ENCODE peak calls at places on chromosomes 11 and 22, in ten cellular contexts. One of them, this sample, is unnamed.

GRCh38 chr11:110491577-110492352 is 62.0 kb downstream of the FDX1 start:
- DNase-seq in CD4-positive, CD25-positive, alpha-beta regulatory T cell: no peak
- DNase-seq in heart right ventricle: no peak
- DNase-seq in CD8-positive, alpha-beta memory T cell: no peak
- DNase-seq in endodermal cell: peak
- DNase-seq in dorsolateral prefrontal cortex: no peak
- DNase-seq in coronary artery: no peak
- DNase-seq in AG04450: no peak
- DNase-seq in IMR-90: no peak
- DNase-seq in uterus: no peak
- DNase-seq in this sample: no peak

GRCh38 chr22:21832291-21833290 is 34.9 kb downstream of the MAPK1 start:
- DNase-seq in CD8-positive, alpha-beta memory T cell: no peak
- DNase-seq in dorsolateral prefrontal cortex: no peak
- DNase-seq in heart right ventricle: no peak
- DNase-seq in endodermal cell: peak
- DNase-seq in AG04450: no peak
- DNase-seq in CD4-positive, CD25-positive, alpha-beta regulatory T cell: no peak
- DNase-seq in coronary artery: no peak
- DNase-seq in IMR-90: peak
- DNase-seq in uterus: no peak
- DNase-seq in this sample: no peak

GRCh38 chr11:3220521-3221407 is 2.2 kb upstream of the MRGPRG start:
- DNase-seq in heart right ventricle: peak
- DNase-seq in CD8-positive, alpha-beta memory T cell: no peak
- DNase-seq in endodermal cell: peak
- DNase-seq in uterus: no peak
- DNase-seq in IMR-90: no peak
- DNase-seq in coronary artery: peak
- DNase-seq in CD4-positive, CD25-positive, alpha-beta regulatory T cell: no peak
- DNase-seq in AG04450: no peak
- DNase-seq in dorsolateral prefrontal cortex: no peak
- DNase-seq in this sample: no peak

GRCh38 chr11:86212212-86212611 is 32.3 kb upstream of the EED start:
- DNase-seq in endodermal cell: no peak
- DNase-seq in CD8-positive, alpha-beta memory T cell: no peak
- DNase-seq in AG04450: no peak
- DNase-seq in dorsolateral prefrontal cortex: no peak
- DNase-seq in CD4-positive, CD25-positive, alpha-beta regulatory T cell: no peak
- DNase-seq in coronary artery: no peak
- DNase-seq in heart right ventricle: no peak
- DNase-seq in IMR-90: peak
- DNase-seq in uterus: no peak
- DNase-seq in this sample: no peak

GRCh38 chr11:18669211-18669593 is 29.4 kb upstream of the TMEM86A start:
- DNase-seq in endodermal cell: no peak
- DNase-seq in coronary artery: no peak
- DNase-seq in uterus: no peak
- DNase-seq in heart right ventricle: no peak
- DNase-seq in AG04450: no peak
- DNase-seq in CD4-positive, CD25-positive, alpha-beta regulatory T cell: no peak
- DNase-seq in dorsolateral prefrontal cortex: no peak
- DNase-seq in IMR-90: no peak
- DNase-seq in CD8-positive, alpha-beta memory T cell: no peak
- DNase-seq in this sample: no peak

GRCh38 chr11:77883775-77884174 is 62.8 kb downstream of the AAMDC start:
- DNase-seq in IMR-90: peak
- DNase-seq in AG04450: peak
- DNase-seq in CD8-positive, alpha-beta memory T cell: no peak
- DNase-seq in coronary artery: no peak
- DNase-seq in endodermal cell: no peak
- DNase-seq in dorsolateral prefrontal cortex: no peak
- DNase-seq in heart right ventricle: no peak
- DNase-seq in CD4-positive, CD25-positive, alpha-beta regulatory T cell: no peak
- DNase-seq in uterus: no peak
- DNase-seq in this sample: no peak

GRCh38 chr11:125128450-125128849 is 17.0 kb upstream of the TMEM218 start:
- DNase-seq in dorsolateral prefrontal cortex: no peak
- DNase-seq in endodermal cell: no peak
- DNase-seq in CD4-positive, CD25-positive, alpha-beta regulatory T cell: no peak
- DNase-seq in heart right ventricle: no peak
- DNase-seq in IMR-90: peak
- DNase-seq in uterus: no peak
- DNase-seq in coronary artery: no peak
- DNase-seq in AG04450: peak
- DNase-seq in CD8-positive, alpha-beta memory T cell: no peak
- DNase-seq in this sample: no peak

GRCh38 chr11:61516675-61517516 is 8.3 kb downstream of the LRRC10B start:
- DNase-seq in CD8-positive, alpha-beta memory T cell: peak
- DNase-seq in uterus: no peak
- DNase-seq in dorsolateral prefrontal cortex: no peak
- DNase-seq in IMR-90: no peak
- DNase-seq in coronary artery: no peak
- DNase-seq in endodermal cell: peak
- DNase-seq in CD4-positive, CD25-positive, alpha-beta regulatory T cell: peak
- DNase-seq in AG04450: no peak
- DNase-seq in heart right ventricle: no peak
- DNase-seq in this sample: peak

GRCh38 chr11:116278076-116278475 is 494.7 kb downstream of the BUD13 start:
- DNase-seq in AG04450: no peak
- DNase-seq in uterus: no peak
- DNase-seq in CD4-positive, CD25-positive, alpha-beta regulatory T cell: no peak
- DNase-seq in dorsolateral prefrontal cortex: no peak
- DNase-seq in CD8-positive, alpha-beta memory T cell: no peak
- DNase-seq in heart right ventricle: no peak
- DNase-seq in coronary artery: no peak
- DNase-seq in IMR-90: no peak
- DNase-seq in endodermal cell: no peak
- DNase-seq in this sample: no peak

GRCh38 chr11:95739108-95739507 is 50.5 kb downstream of the FAM76B start:
- DNase-seq in CD8-positive, alpha-beta memory T cell: no peak
- DNase-seq in CD4-positive, CD25-positive, alpha-beta regulatory T cell: no peak
- DNase-seq in endodermal cell: no peak
- DNase-seq in coronary artery: no peak
- DNase-seq in dorsolateral prefrontal cortex: no peak
- DNase-seq in IMR-90: no peak
- DNase-seq in heart right ventricle: no peak
- DNase-seq in AG04450: no peak
- DNase-seq in uterus: no peak
- DNase-seq in this sample: no peak

GRCh38 chr11:61787928-61788491 is 4.4 kb downstream of the TMEM258 start:
- DNase-seq in CD4-positive, CD25-positive, alpha-beta regulatory T cell: no peak
- DNase-seq in uterus: peak
- DNase-seq in coronary artery: no peak
- DNase-seq in CD8-positive, alpha-beta memory T cell: no peak
- DNase-seq in endodermal cell: peak
- DNase-seq in dorsolateral prefrontal cortex: peak
- DNase-seq in heart right ventricle: no peak
- DNase-seq in IMR-90: peak
- DNase-seq in AG04450: peak
- DNase-seq in this sample: no peak

DNA sequence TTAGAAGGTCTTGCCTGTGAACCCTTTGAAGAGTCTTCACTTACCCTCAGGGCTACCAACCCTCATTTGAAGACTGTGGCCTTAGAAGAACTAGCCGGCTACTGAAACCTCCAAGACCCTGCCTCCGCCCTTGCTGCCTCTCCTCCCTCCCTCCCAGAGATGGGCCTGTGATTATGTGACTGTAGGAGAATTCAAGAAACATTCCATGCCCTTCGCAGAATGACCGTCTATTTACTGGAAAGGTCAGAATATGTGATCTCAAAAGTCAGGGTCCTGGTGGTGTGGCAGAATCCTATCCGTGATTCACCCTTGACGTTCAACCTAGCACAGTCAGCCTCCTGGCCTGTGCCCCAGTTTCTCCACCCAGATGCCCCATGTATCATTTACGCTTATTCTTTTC is 109.6 kb downstream of the CTNND1 start:
- DNase-seq in CD8-positive, alpha-beta memory T cell: no peak
- DNase-seq in AG04450: no peak
- DNase-seq in coronary artery: no peak
- DNase-seq in CD4-positive, CD25-positive, alpha-beta regulatory T cell: no peak
- DNase-seq in dorsolateral prefrontal cortex: no peak
- DNase-seq in uterus: no peak
- DNase-seq in endodermal cell: no peak
- DNase-seq in IMR-90: no peak
- DNase-seq in heart right ventricle: no peak
- DNase-seq in this sample: no peak
- H3K27ac ChIP-seq in CD8-positive, alpha-beta memory T cell: no peak
- H3K27ac ChIP-seq in AG04450: no peak
- H3K27ac ChIP-seq in coronary artery: no peak
- H3K27ac ChIP-seq in CD4-positive, CD25-positive, alpha-beta regulatory T cell: no peak
- H3K27ac ChIP-seq in dorsolateral prefrontal cortex: no peak
- H3K27ac ChIP-seq in uterus: no peak
- H3K27ac ChIP-seq in endodermal cell: no peak
- H3K27ac ChIP-seq in IMR-90: no peak
- H3K27ac ChIP-seq in heart right ventricle: no peak
- H3K27ac ChIP-seq in this sample: no peak

DNA sequence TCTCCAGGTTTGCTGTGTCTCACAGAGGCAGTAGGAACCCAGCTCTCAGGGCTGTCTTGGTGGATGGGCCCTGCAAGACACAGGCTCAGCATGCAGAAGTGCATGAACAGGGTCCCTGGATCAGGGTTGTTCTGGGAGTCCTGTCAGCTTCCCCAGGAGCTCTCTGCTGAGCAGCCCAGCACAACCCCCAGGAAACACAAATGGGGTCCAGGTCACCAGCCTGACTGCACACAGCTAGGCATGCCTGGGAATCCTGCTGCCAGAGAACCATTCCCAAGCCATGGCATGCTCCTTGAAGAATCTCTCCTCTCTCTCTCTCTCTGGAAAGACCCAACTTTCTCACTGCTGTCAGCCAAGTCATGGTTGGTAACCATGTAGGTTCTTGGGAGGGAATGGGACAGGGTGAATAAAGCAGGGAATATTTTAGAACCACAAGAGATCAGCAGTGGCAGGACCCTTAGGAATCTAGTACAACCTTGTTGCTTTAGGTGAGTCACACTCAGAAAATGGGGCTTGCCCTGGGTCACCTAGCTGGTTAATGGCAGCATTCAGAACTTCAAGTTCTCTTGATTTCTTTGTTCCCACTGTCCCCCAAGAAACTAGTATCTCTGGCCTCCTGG is 21.4 kb downstream of the TUB start:
- DNase-seq in AG04450: no peak
- DNase-seq in CD4-positive, CD25-positive, alpha-beta regulatory T cell: no peak
- DNase-seq in endodermal cell: peak
- DNase-seq in heart right ventricle: no peak
- DNase-seq in dorsolateral prefrontal cortex: no peak
- DNase-seq in CD8-positive, alpha-beta memory T cell: no peak
- DNase-seq in uterus: no peak
- DNase-seq in coronary artery: peak
- DNase-seq in IMR-90: no peak
- DNase-seq in this sample: no peak
- H3K4me3 ChIP-seq in AG04450: no peak
- H3K4me3 ChIP-seq in CD4-positive, CD25-positive, alpha-beta regulatory T cell: no peak
- H3K4me3 ChIP-seq in endodermal cell: no peak
- H3K4me3 ChIP-seq in heart right ventricle: no peak
- H3K4me3 ChIP-seq in dorsolateral prefrontal cortex: no peak
- H3K4me3 ChIP-seq in CD8-positive, alpha-beta memory T cell: no peak
- H3K4me3 ChIP-seq in uterus: no peak
- H3K4me3 ChIP-seq in coronary artery: no peak
- H3K4me3 ChIP-seq in IMR-90: no peak
- H3K4me3 ChIP-seq in this sample: no peak

GRCh38 chr22:41237707-41238569 is 2.8 kb downstream of the CHADL start:
- DNase-seq in coronary artery: no peak
- DNase-seq in heart right ventricle: peak
- DNase-seq in AG04450: no peak
- DNase-seq in IMR-90: peak
- DNase-seq in CD8-positive, alpha-beta memory T cell: peak
- DNase-seq in endodermal cell: peak
- DNase-seq in CD4-positive, CD25-positive, alpha-beta regulatory T cell: peak
- DNase-seq in dorsolateral prefrontal cortex: peak
- DNase-seq in uterus: no peak
- DNase-seq in this sample: no peak
- H3K27ac ChIP-seq in coronary artery: peak
- H3K27ac ChIP-seq in heart right ventricle: peak
- H3K27ac ChIP-seq in AG04450: no peak
- H3K27ac ChIP-seq in IMR-90: no peak
- H3K27ac ChIP-seq in CD8-positive, alpha-beta memory T cell: no peak
- H3K27ac ChIP-seq in endodermal cell: no peak
- H3K27ac ChIP-seq in CD4-positive, CD25-positive, alpha-beta regulatory T cell: no peak
- H3K27ac ChIP-seq in dorsolateral prefrontal cortex: peak
- H3K27ac ChIP-seq in uterus: no peak
- H3K27ac ChIP-seq in this sample: no peak

GRCh38 chr22:39349506-39349966 is 255 bp upstream of the SYNGR1 start:
- DNase-seq in dorsolateral prefrontal cortex: no peak
- DNase-seq in endodermal cell: peak
- DNase-seq in CD8-positive, alpha-beta memory T cell: no peak
- DNase-seq in uterus: peak
- DNase-seq in heart right ventricle: peak
- DNase-seq in AG04450: no peak
- DNase-seq in IMR-90: no peak
- DNase-seq in coronary artery: no peak
- DNase-seq in CD4-positive, CD25-positive, alpha-beta regulatory T cell: no peak
- DNase-seq in this sample: no peak
- H3K4me3 ChIP-seq in dorsolateral prefrontal cortex: peak
- H3K4me3 ChIP-seq in endodermal cell: peak
- H3K4me3 ChIP-seq in CD8-positive, alpha-beta memory T cell: peak
- H3K4me3 ChIP-seq in uterus: peak
- H3K4me3 ChIP-seq in heart right ventricle: peak
- H3K4me3 ChIP-seq in AG04450: peak
- H3K4me3 ChIP-seq in IMR-90: peak
- H3K4me3 ChIP-seq in coronary artery: peak
- H3K4me3 ChIP-seq in CD4-positive, CD25-positive, alpha-beta regulatory T cell: no peak
- H3K4me3 ChIP-seq in this sample: peak

GRCh38 chr11:118771481-118772278 is 19.3 kb downstream of the DDX6 start:
- DNase-seq in CD8-positive, alpha-beta memory T cell: no peak
- DNase-seq in coronary artery: no peak
- DNase-seq in CD4-positive, CD25-positive, alpha-beta regulatory T cell: no peak
- DNase-seq in IMR-90: no peak
- DNase-seq in AG04450: no peak
- DNase-seq in heart right ventricle: no peak
- DNase-seq in endodermal cell: no peak
- DNase-seq in uterus: no peak
- DNase-seq in dorsolateral prefrontal cortex: no peak
- DNase-seq in this sample: no peak
- H3K27ac ChIP-seq in CD8-positive, alpha-beta memory T cell: no peak
- H3K27ac ChIP-seq in coronary artery: peak
- H3K27ac ChIP-seq in CD4-positive, CD25-positive, alpha-beta regulatory T cell: no peak
- H3K27ac ChIP-seq in IMR-90: no peak
- H3K27ac ChIP-seq in AG04450: no peak
- H3K27ac ChIP-seq in heart right ventricle: peak
- H3K27ac ChIP-seq in endodermal cell: no peak
- H3K27ac ChIP-seq in uterus: no peak
- H3K27ac ChIP-seq in dorsolateral prefrontal cortex: peak
- H3K27ac ChIP-seq in this sample: no peak